ENCODE peak calls at places on chromosomes 12 and 14, in seven cellular contexts. I, X, J, Q, G, R and B are unnamed samples.

GRCh38 chr12:2383276-2384028 is 330.7 kb downstream of the CACNA1C start:
- DNase-seq in Q (no peak), I (no peak), G (no peak), R (no peak), J (no peak), X (no peak), B (peak)

GRCh38 chr12:70002097-70002911 is 177.3 kb downstream of the MYRFL start:
- DNase-seq in X (no peak), I (no peak), G (no peak), J (no peak), Q (peak), R (no peak), B (no peak)

GRCh38 chr12:67068773-67069450 is 200.2 kb upstream of the CAND1 start:
- DNase-seq in G (no peak), I (peak), R (no peak), X (no peak), Q (no peak), J (peak), B (no peak)

GRCh38 chr14:42469637-42470426 is 863.2 kb downstream of the LRFN5 start:
- DNase-seq in Q (no peak), G (no peak), X (peak), I (no peak), R (peak), J (no peak), B (peak)

GRCh38 chr14:75121559-75121958 is 5.3 kb downstream of the NEK9 start:
- DNase-seq in Q (no peak), X (no peak), G (no peak), R (no peak), I (no peak), J (no peak), B (no peak)

GRCh38 chr14:69901113-69901951 is 22.1 kb downstream of the SMOC1 start:
- DNase-seq in I (no peak), R (no peak), J (no peak), G (no peak), X (peak), Q (no peak), B (no peak)

GRCh38 chr12:80400591-80400991 is 43.4 kb upstream of the PTPRQ start:
- DNase-seq in J (no peak), X (no peak), I (peak), R (no peak), G (no peak), Q (no peak), B (no peak)

GRCh38 chr12:113486722-113487121 is 15.1 kb upstream of the LHX5 start:
- DNase-seq in Q (no peak), R (no peak), G (no peak), J (no peak), I (no peak), X (no peak), B (no peak)

GRCh38 chr12:22228022-22228875 is 106.3 kb downstream of the ST8SIA1 start:
- DNase-seq in R (no peak), X (no peak), J (no peak), G (no peak), Q (no peak), I (no peak), B (no peak)

GRCh38 chr12:123270380-123271181 is 1.1 kb downstream of the CDK2AP1 start:
- DNase-seq in G (no peak), R (no peak), X (no peak), J (peak), Q (peak), I (no peak), B (no peak)

GRCh38 chr14:71852201-71852600 is 80.0 kb upstream of the RGS6 start:
- DNase-seq in J (no peak), R (no peak), Q (no peak), G (no peak), I (no peak), X (no peak), B (no peak)

GRCh38 chr12:6927379-6927991 is at the start of gene ATN1:
- DNase-seq in I (peak), G (no peak), R (no peak), J (peak), X (peak), Q (peak), B (peak)

GRCh38 chr12:45051490-45052105 is 699 bp upstream of the DBX2 start:
- DNase-seq in G (no peak), J (no peak), R (no peak), I (no peak), Q (no peak), X (peak), B (no peak)

GRCh38 chr14:97943619-97944018 is 1146.4 kb downstream of the VRK1 start:
- DNase-seq in R (no peak), I (no peak), X (no peak), J (no peak), Q (no peak), G (no peak), B (no peak)

GRCh38 chr12:51917746-51918453 is 10.6 kb downstream of the ACVRL1 start:
- DNase-seq in J (no peak), G (no peak), X (no peak), Q (no peak), I (no peak), R (no peak), B (no peak)

GRCh38 chr12:24719293-24719721 is 229.6 kb downstream of the BCAT1 start:
- DNase-seq in J (no peak), X (peak), R (peak), Q (no peak), G (no peak), I (no peak), B (peak)

GRCh38 chr12:57340104-57340503 is 89.1 kb upstream of the STAC3 start:
- DNase-seq in Q (peak), J (no peak), G (no peak), R (no peak), I (no peak), X (no peak), B (no peak)

GRCh38 chr14:49447725-49448124 is 138.5 kb downstream of the RPS29 start:
- DNase-seq in G (no peak), X (no peak), J (no peak), I (no peak), R (no peak), Q (no peak), B (no peak)

GRCh38 chr12:111570090-111570961 is 28.8 kb downstream of the ATXN2 start:
- DNase-seq in G (no peak), X (peak), Q (no peak), R (peak), J (no peak), I (no peak), B (peak)

GRCh38 chr14:101903111-101903561 is 61.2 kb upstream of the DYNC1H1 start:
- DNase-seq in X (no peak), Q (peak), R (no peak), J (no peak), I (no peak), G (no peak), B (no peak)

GRCh38 chr12:39145175-39145999 is 240.0 kb upstream of the CPNE8 start:
- DNase-seq in Q (peak), J (no peak), R (peak), I (peak), X (no peak), G (no peak), B (no peak)

GRCh38 chr12:1503281-1503711 is 91.1 kb downstream of the FBXL14 start:
- DNase-seq in I (no peak), G (no peak), R (no peak), J (no peak), X (no peak), Q (no peak), B (no peak)

GRCh38 chr14:36221097-36221496 is 44.6 kb upstream of the PTCSC3 start:
- DNase-seq in Q (no peak), I (no peak), R (no peak), G (no peak), X (no peak), J (peak), B (no peak)

GRCh38 chr12:99985129-99985570 is 414 bp upstream of the ANKS1B start:
- DNase-seq in J (no peak), Q (no peak), G (no peak), I (no peak), R (no peak), X (no peak), B (no peak)